ENCODE peak calls at places on chromosomes 5 and 9, in six cellular contexts. V is mammary epithelial cell, S is mucosa of gallbladder, G is AG10803, Z is fibroblast of mammary gland, M is nephron progenitor cell. N is an unnamed sample.

GRCh38 chr9:127122176-127123151 is at the start of gene ANGPTL2:
- DNase-seq in M (peak; percentile 88), G (peak; percentile 96), S (peak; percentile 83), Z (peak; percentile 90), V (peak; percentile 36), N (peak; percentile 98)

GRCh38 chr5:165871279-165871678 is 2365.9 kb downstream of the MAT2B start:
- DNase-seq in M (peak; percentile 4), S (no peak), Z (no peak), G (no peak), V (no peak), N (no peak)

GRCh38 chr5:151624486-151624885 is 33.4 kb upstream of the FAT2 start:
- DNase-seq in S (no peak), G (no peak), V (no peak), M (no peak), Z (peak; percentile 15), N (peak; percentile 31)

GRCh38 chr5:159061834-159062530 is 37.7 kb downstream of the EBF1 start:
- DNase-seq in Z (no peak), G (no peak), V (no peak), S (no peak), M (no peak), N (no peak)

GRCh38 chr5:92909545-92909962 is 671.5 kb downstream of the NR2F1-AS1 start:
- DNase-seq in Z (no peak), G (no peak), S (no peak), V (no peak), M (peak; percentile 70), N (no peak)

GRCh38 chr5:115366223-115366622 is 69.8 kb upstream of the CCDC112 start:
- DNase-seq in S (no peak), M (no peak), V (peak; percentile 80), G (peak; percentile 95), Z (peak; percentile 88), N (peak; percentile 86)

GRCh38 chr5:37905230-37905629 is 65.4 kb upstream of the GDNF start:
- DNase-seq in G (no peak), Z (no peak), S (no peak), V (no peak), M (no peak), N (no peak)

GRCh38 chr5:155954739-155955445 is 372.1 kb upstream of the SGCD start:
- DNase-seq in M (no peak), Z (no peak), G (peak; percentile 73), V (no peak), S (no peak), N (no peak)

GRCh38 chr5:135834639-135835529 is at the start of gene SLC25A48:
- DNase-seq in G (no peak), Z (no peak), M (peak; percentile 86), V (peak; percentile 57), S (peak; percentile 57), N (peak; percentile 15)

GRCh38 chr9:119501374-119501773 is 132.1 kb upstream of the BRINP1 start:
- DNase-seq in S (no peak), Z (no peak), G (no peak), M (no peak), V (no peak), N (no peak)

GRCh38 chr5:147509710-147510651 is at the start of gene DPYSL3:
- DNase-seq in G (peak; percentile 82), M (peak; percentile 83), V (peak; percentile 70), S (peak; percentile 51), Z (peak; percentile 65), N (peak; percentile 78)

GRCh38 chr5:148014276-148014675 is 49.5 kb upstream of the SPINK5 start:
- DNase-seq in S (no peak), M (no peak), G (no peak), Z (peak; percentile 12), V (peak; percentile 57), N (no peak)

GRCh38 chr5:31478901-31479300 is 53.0 kb downstream of the DROSHA start:
- DNase-seq in M (no peak), G (peak; percentile 56), Z (no peak), V (no peak), S (no peak), N (no peak)